ENCODE peak calls at places on chromosomes 7 and 10, in ten cellular contexts. I, O, P, R, Q, L, Z, W, B and U are unnamed samples.

GRCh38 chr7:100013328-100013676 is 2.1 kb upstream of the ZKSCAN1 start:
- DNase-seq in I (no peak), O (no peak), P (no peak), R (no peak), Q (no peak), L (peak; percentile 3), Z (no peak), W (no peak), B (no peak), U (no peak)

GRCh38 chr10:126928252-126928651 is 23.0 kb downstream of the DOCK1 start:
- DNase-seq in I (no peak), O (no peak), P (no peak), R (no peak), Q (no peak), L (no peak), Z (no peak), W (no peak), B (no peak), U (no peak)

GRCh38 chr10:27865221-27865635 is 119.6 kb upstream of the MKX start:
- DNase-seq in I (peak; percentile 23), O (no peak), P (peak; percentile 39), R (no peak), Q (no peak), L (no peak), Z (no peak), W (no peak), B (no peak), U (no peak)

GRCh38 chr10:50470798-50471582 is 152.8 kb downstream of the SGMS1 start:
- DNase-seq in I (peak; percentile 17), O (no peak), P (peak; percentile 86), R (no peak), Q (no peak), L (no peak), Z (no peak), W (no peak), B (no peak), U (peak; percentile 26)

GRCh38 chr10:81216949-81217348 is 658.0 kb upstream of the NRG3 start:
- DNase-seq in I (no peak), O (no peak), P (no peak), R (no peak), Q (no peak), L (no peak), Z (no peak), W (no peak), B (no peak), U (no peak)

GRCh38 chr7:112882022-112882421 is 91.8 kb upstream of the TMEM168 start:
- DNase-seq in I (no peak), O (no peak), P (no peak), R (no peak), Q (no peak), L (no peak), Z (no peak), W (no peak), B (peak; percentile 41), U (no peak)

GRCh38 chr10:91127341-91128082 is 93.0 kb upstream of the PCGF5 start:
- DNase-seq in I (no peak), O (peak; percentile 25), P (no peak), R (no peak), Q (no peak), L (no peak), Z (no peak), W (no peak), B (no peak), U (no peak)

GRCh38 chr7:98137826-98138151 is 31.1 kb downstream of the LMTK2 start:
- DNase-seq in I (no peak), O (no peak), P (no peak), R (no peak), Q (no peak), L (no peak), Z (no peak), W (no peak), B (no peak), U (no peak)

GRCh38 chr10:79089579-79090110 is 20.9 kb downstream of the ZMIZ1 start:
- DNase-seq in I (no peak), O (no peak), P (no peak), R (no peak), Q (no peak), L (no peak), Z (no peak), W (no peak), B (no peak), U (peak; percentile 30)

GRCh38 chr10:79090134-79090803 is 21.5 kb downstream of the ZMIZ1 start:
- DNase-seq in I (peak; percentile 57), O (peak; percentile 57), P (peak; percentile 57), R (no peak), Q (no peak), L (no peak), Z (no peak), W (no peak), B (no peak), U (no peak)

GRCh38 chr10:79087721-79088120 is 19.0 kb downstream of the ZMIZ1 start:
- DNase-seq in I (no peak), O (no peak), P (no peak), R (no peak), Q (no peak), L (no peak), Z (no peak), W (no peak), B (no peak), U (no peak)

GRCh38 chr10:79088176-79088575 is 19.4 kb downstream of the ZMIZ1 start:
- DNase-seq in I (no peak), O (no peak), P (no peak), R (no peak), Q (peak; percentile 91), L (no peak), Z (no peak), W (no peak), B (no peak), U (peak; percentile 70)

GRCh38 chr10:79088613-79089355 is 20.0 kb downstream of the ZMIZ1 start:
- DNase-seq in I (no peak), O (no peak), P (no peak), R (no peak), Q (no peak), L (no peak), Z (no peak), W (no peak), B (no peak), U (no peak)
- H3K4me1 ChIP-seq in I (peaks cover 57% of the 10 kb centered on the region), O (peaks cover 31% of the 10 kb centered on the region), P (peaks cover 38% of the 10 kb centered on the region), R (peaks cover 71% of the 10 kb centered on the region), Q (peaks cover 81% of the 10 kb centered on the region), L (peaks cover 46% of the 10 kb centered on the region), Z (peaks cover 94% of the 10 kb centered on the region), W (peaks cover 96% of the 10 kb centered on the region), B (peaks cover 99% of the 10 kb centered on the region), U (peaks cover 74% of the 10 kb centered on the region)

GRCh38 chr7:55180821-55181542 is 162.2 kb downstream of the EGFR start:
- DNase-seq in I (no peak), O (no peak), P (no peak), R (no peak), Q (no peak), L (no peak), Z (peak; percentile 26), W (no peak), B (no peak), U (peak; percentile 76)
- H3K36me3 ChIP-seq in I (peaks cover 67% of the 10 kb centered on the region), O (no peaks in the 10 kb centered on the region), P (peaks cover 40% of the 10 kb centered on the region), R (no peaks in the 10 kb centered on the region), Q (peaks cover 11% of the 10 kb centered on the region), L (no peaks in the 10 kb centered on the region), Z (peaks cover 11% of the 10 kb centered on the region), W (peaks cover 21% of the 10 kb centered on the region), B (peaks cover 26% of the 10 kb centered on the region), U (no peaks in the 10 kb centered on the region)

GRCh38 chr10:88841316-88842111 is 10.1 kb downstream of the ANKRD22 start:
- DNase-seq in I (no peak), O (no peak), P (no peak), R (no peak), Q (peak; percentile 30), L (no peak), Z (no peak), W (no peak), B (no peak), U (no peak)

GRCh38 chr10:88840881-88841280 is 10.8 kb downstream of the ANKRD22 start:
- DNase-seq in I (no peak), O (no peak), P (no peak), R (no peak), Q (peak; percentile 34), L (no peak), Z (no peak), W (no peak), B (no peak), U (no peak)

GRCh38 chr10:88840104-88840503 is 11.5 kb downstream of the ANKRD22 start:
- DNase-seq in I (no peak), O (peak; percentile 35), P (no peak), R (no peak), Q (no peak), L (no peak), Z (no peak), W (no peak), B (no peak), U (no peak)

GRCh38 chr10:88838766-88839165 is 12.9 kb downstream of the ANKRD22 start:
- DNase-seq in I (no peak), O (no peak), P (no peak), R (no peak), Q (no peak), L (no peak), Z (no peak), W (no peak), B (no peak), U (no peak)

GRCh38 chr10:88843171-88843570 is 8.5 kb downstream of the ANKRD22 start:
- DNase-seq in I (no peak), O (no peak), P (no peak), R (no peak), Q (no peak), L (no peak), Z (no peak), W (no peak), B (no peak), U (no peak)
- TF ChIP-seq CTCF in I (no peak), O (no peak), P (no peak), R (no peak), Q (no peak), L (no peak), Z (no peak), W (no peak), B (no peak), U (no peak)

GRCh38 chr7:2405201-2405600 is 1.8 kb downstream of the CHST12 start:
- DNase-seq in I (no peak), O (no peak), P (no peak), R (no peak), Q (no peak), L (no peak), Z (no peak), W (no peak), B (no peak), U (no peak)

GRCh38 chr7:2405601-2406345 is 2.4 kb downstream of the CHST12 start:
- DNase-seq in I (no peak), O (no peak), P (no peak), R (no peak), Q (no peak), L (no peak), Z (no peak), W (no peak), B (no peak), U (peak; percentile 46)

GRCh38 chr7:2403718-2404648 is 572 bp downstream of the CHST12 start:
- DNase-seq in I (peak; percentile 21), O (peak; percentile 39), P (no peak), R (peak; percentile 67), Q (peak; percentile 56), L (peak; percentile 69), Z (no peak), W (peak; percentile 79), B (peak; percentile 40), U (peak; percentile 39)

GRCh38 chr7:2403014-2403717 is at the start of gene CHST12:
- DNase-seq in I (peak; percentile 90), O (peak; percentile 97), P (peak; percentile 70), R (peak; percentile 97), Q (peak; percentile 97), L (peak; percentile 98), Z (peak; percentile 82), W (peak; percentile 97), B (peak; percentile 95), U (peak; percentile 97)

DNA sequence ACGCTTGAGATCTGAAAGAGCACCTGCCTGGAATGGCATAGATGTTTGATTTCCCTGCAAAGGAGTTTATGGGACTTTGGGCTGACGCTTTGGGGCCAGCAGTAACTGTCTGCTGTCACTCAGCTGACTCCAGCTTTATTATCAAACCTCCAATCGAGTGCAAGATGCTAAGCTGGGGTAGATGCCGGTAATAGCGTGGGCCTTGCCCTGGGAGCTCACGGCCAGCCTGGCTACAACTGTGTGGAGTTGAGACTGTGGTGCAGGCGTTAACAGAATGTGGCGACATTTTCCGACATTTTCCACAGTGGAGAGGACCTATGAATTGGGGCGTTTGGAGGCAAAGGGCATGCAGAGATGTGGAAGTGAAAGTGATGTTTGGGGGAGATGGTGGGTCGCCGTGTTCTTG is 1.3 kb downstream of the CHST12 start:
- DNase-seq in I (no peak), O (no peak), P (no peak), R (no peak), Q (no peak), L (no peak), Z (no peak), W (no peak), B (no peak), U (no peak)
- H3K4me1 ChIP-seq in I (peaks cover 7% of the 10 kb centered on the region), O (peaks cover 13% of the 10 kb centered on the region), P (peaks cover 17% of the 10 kb centered on the region), R (peaks cover 30% of the 10 kb centered on the region), Q (peaks cover 33% of the 10 kb centered on the region), L (peaks cover 12% of the 10 kb centered on the region), Z (peaks cover 46% of the 10 kb centered on the region), W (peaks cover 38% of the 10 kb centered on the region), B (peaks cover 81% of the 10 kb centered on the region), U (peaks cover 12% of the 10 kb centered on the region)